ENCODE peak calls at places on chromosomes 4 and X, in six cellular contexts. N is HT1080, Q is AG09319, L is tibial artery, A is activated T-cell treated with anti-CD3 and anti-CD28 coated beads for 1 hour, W is EL. I is an unnamed sample.

GRCh38 chrX:49192722-49193328 is 6.7 kb upstream of the PRICKLE3 start:
- DNase-seq in A (no peak), L (no peak), Q (no peak), N (no peak), W (no peak), I (no peak)

GRCh38 chr4:108249397-108249796 is 80.7 kb upstream of the LEF1 start:
- DNase-seq in A (no peak), N (no peak), Q (no peak), L (no peak), W (no peak), I (no peak)

GRCh38 chr4:106369456-106370060 is 980 bp upstream of the GIMD1 start:
- DNase-seq in A (no peak), Q (peak), N (peak), W (peak), L (no peak), I (no peak)

GRCh38 chr4:169984203-169984602 is 42.0 kb downstream of the MFAP3L start:
- DNase-seq in W (no peak), L (no peak), A (no peak), Q (no peak), N (no peak), I (no peak)

GRCh38 chr4:169133932-169134331 is 123.9 kb upstream of the CBR4 start:
- DNase-seq in N (no peak), W (no peak), L (peak), Q (no peak), A (no peak), I (no peak)

GRCh38 chrX:16429391-16429790 is 220.6 kb upstream of the S100G start:
- DNase-seq in N (no peak), A (no peak), W (no peak), Q (no peak), L (no peak), I (no peak)

GRCh38 chr4:107148922-107149321 is 112.8 kb upstream of the DKK2 start:
- DNase-seq in L (no peak), W (no peak), A (no peak), Q (no peak), N (peak), I (no peak)

GRCh38 chr4:3656441-3657376 is 109.5 kb upstream of the ADRA2C start:
- DNase-seq in A (no peak), N (no peak), L (no peak), Q (no peak), W (no peak), I (no peak)

GRCh38 chr4:125781656-125782055 is 466.9 kb downstream of the FAT4 start:
- DNase-seq in A (no peak), N (no peak), L (no peak), Q (no peak), W (no peak), I (no peak)

GRCh38 chr4:102575369-102576129 is 74.4 kb downstream of the NFKB1 start:
- DNase-seq in A (no peak), N (no peak), W (no peak), Q (no peak), L (no peak), I (no peak)

GRCh38 chr4:15262396-15262795 is 165.4 kb upstream of the C1QTNF7 start:
- DNase-seq in Q (no peak), L (no peak), A (no peak), W (peak), N (peak), I (no peak)

GRCh38 chr4:81449018-81449417 is 22.7 kb downstream of the RASGEF1B start:
- DNase-seq in Q (no peak), W (no peak), A (no peak), N (no peak), L (no peak), I (no peak)

GRCh38 chr4:184142121-184143000 is 75.3 kb downstream of the ENPP6 start:
- DNase-seq in A (no peak), Q (no peak), N (no peak), W (no peak), L (no peak), I (no peak)

GRCh38 chr4:26058537-26058936 is 144.5 kb downstream of the SMIM20 start:
- DNase-seq in W (no peak), Q (no peak), A (no peak), L (no peak), N (no peak), I (no peak)

GRCh38 chr4:6680372-6681034 is 13.2 kb upstream of the S100P start:
- DNase-seq in A (no peak), N (no peak), Q (no peak), L (no peak), W (no peak), I (no peak)

GRCh38 chrX:13570245-13570573 is 808 bp downstream of the EGFL6 start:
- DNase-seq in L (no peak), Q (no peak), N (no peak), A (no peak), W (no peak), I (no peak)

GRCh38 chrX:136598631-136599030 is 49.3 kb upstream of the CD40LG start:
- DNase-seq in L (no peak), N (no peak), W (no peak), Q (no peak), A (no peak), I (no peak)

GRCh38 chrX:77160301-77160700 is 286.9 kb upstream of the FGF16 start:
- DNase-seq in W (peak), Q (no peak), N (peak), L (no peak), A (no peak), I (no peak)

GRCh38 chrX:131895002-131895401 is 128.1 kb upstream of the STK26 start:
- DNase-seq in L (no peak), Q (no peak), W (peak), A (no peak), N (peak), I (no peak)

GRCh38 chr4:103718993-103719319 is 829 bp downstream of the TACR3 start:
- DNase-seq in A (no peak), N (no peak), W (peak), L (no peak), Q (no peak), I (no peak)

GRCh38 chrX:87516716-87517115 is 886 bp upstream of the KLHL4 start:
- DNase-seq in L (no peak), Q (no peak), A (no peak), W (no peak), N (peak), I (no peak)

GRCh38 chr4:5785806-5786680 is 75.0 kb downstream of the EVC start:
- DNase-seq in Q (peak), N (no peak), W (peak), L (peak), A (no peak), I (no peak)

GRCh38 chrX:3743821-3744439 is 30.5 kb upstream of the PRKX start:
- DNase-seq in L (no peak), Q (no peak), N (no peak), W (no peak), A (no peak), I (no peak)

GRCh38 chr4:147360301-147360700 is 120.6 kb upstream of the EDNRA start:
- DNase-seq in Q (peak), A (no peak), N (peak), L (no peak), W (peak), I (no peak)

GRCh38 chr4:56727150-56727549 is 46.1 kb upstream of the HOPX start:
- DNase-seq in Q (no peak), L (no peak), A (no peak), N (peak), W (no peak), I (no peak)

GRCh38 chr4:158588777-158589176 is 67.1 kb downstream of the RXFP1 start:
- DNase-seq in L (no peak), A (no peak), W (no peak), Q (no peak), N (no peak), I (no peak)

GRCh38 chr4:21134994-21135393 is 434.7 kb downstream of the PACRGL start:
- DNase-seq in W (peak), L (no peak), A (no peak), N (peak), Q (no peak), I (no peak)

GRCh38 chr4:1380368-1381151 is 25.7 kb downstream of the NKX1-1 start:
- DNase-seq in A (no peak), Q (no peak), W (no peak), N (no peak), L (peak), I (no peak)

GRCh38 chr4:153401501-153401900 is 57.0 kb downstream of the MND1 start:
- DNase-seq in N (no peak), A (no peak), L (no peak), Q (no peak), W (no peak), I (no peak)

GRCh38 chrX:13357925-13358324 is 38.1 kb upstream of the ATXN3L start:
- DNase-seq in W (no peak), A (no peak), N (no peak), Q (no peak), L (no peak), I (no peak)

GRCh38 chr4:153064571-153064970 is 128.4 kb downstream of the FHDC1 start:
- DNase-seq in N (no peak), W (no peak), A (no peak), Q (no peak), L (no peak), I (no peak)

GRCh38 chr4:102299708-102300107 is 45.6 kb downstream of the SLC39A8 start:
- DNase-seq in L (no peak), Q (peak), W (peak), N (peak), A (no peak), I (no peak)

GRCh38 chr4:153004106-153004881 is 68.2 kb downstream of the FHDC1 start:
- DNase-seq in N (no peak), L (no peak), A (no peak), Q (no peak), W (no peak), I (no peak)

GRCh38 chr4:183765121-183765990 is 106.3 kb downstream of the TRAPPC11 start:
- DNase-seq in W (no peak), N (no peak), Q (no peak), A (no peak), L (no peak), I (no peak)

GRCh38 chr4:126843492-126844067 is 789.2 kb upstream of the INTU start:
- DNase-seq in W (no peak), N (no peak), A (no peak), L (no peak), Q (no peak), I (no peak)

I was measured in coronary artery.